ENCODE peak calls at places on chromosomes 3 and 15, in four cellular contexts. One of them, this sample, is unnamed.

GRCh38 chr15:79090487-79091203 is at the start of gene RASGRF1:
- DNase-seq in body of pancreas: no peak
- DNase-seq in AG08396: no peak
- DNase-seq in activated T-cell treated with anti-CD3 and anti-CD28 coated beads for 1 hour: no peak
- DNase-seq in this sample: no peak

GRCh38 chr3:133514418-133514817 is 59.1 kb upstream of the CDV3 start:
- DNase-seq in body of pancreas: no peak
- DNase-seq in AG08396: no peak
- DNase-seq in activated T-cell treated with anti-CD3 and anti-CD28 coated beads for 1 hour: no peak
- DNase-seq in this sample: no peak

GRCh38 chr3:176663376-176663775 is 533.9 kb downstream of the TBL1XR1 start:
- DNase-seq in body of pancreas: no peak
- DNase-seq in AG08396: no peak
- DNase-seq in activated T-cell treated with anti-CD3 and anti-CD28 coated beads for 1 hour: no peak
- DNase-seq in this sample: no peak

GRCh38 chr3:127690106-127690505 is 17.4 kb downstream of the ABTB1 start:
- DNase-seq in body of pancreas: no peak
- DNase-seq in AG08396: peak
- DNase-seq in activated T-cell treated with anti-CD3 and anti-CD28 coated beads for 1 hour: no peak
- DNase-seq in this sample: no peak

GRCh38 chr3:147361671-147362420 is 44.5 kb downstream of the ZIC4 start:
- DNase-seq in body of pancreas: peak
- DNase-seq in AG08396: peak
- DNase-seq in activated T-cell treated with anti-CD3 and anti-CD28 coated beads for 1 hour: no peak
- DNase-seq in this sample: peak

GRCh38 chr3:53384465-53385277 is 37.3 kb upstream of the DCP1A start:
- DNase-seq in body of pancreas: no peak
- DNase-seq in AG08396: no peak
- DNase-seq in activated T-cell treated with anti-CD3 and anti-CD28 coated beads for 1 hour: no peak
- DNase-seq in this sample: no peak

GRCh38 chr3:125003369-125003853 is 52.4 kb downstream of the HEG1 start:
- DNase-seq in body of pancreas: peak
- DNase-seq in AG08396: peak
- DNase-seq in activated T-cell treated with anti-CD3 and anti-CD28 coated beads for 1 hour: no peak
- DNase-seq in this sample: no peak

GRCh38 chr15:56736881-56737707 is 3.8 kb upstream of the ZNF280D start:
- DNase-seq in body of pancreas: no peak
- DNase-seq in AG08396: no peak
- DNase-seq in activated T-cell treated with anti-CD3 and anti-CD28 coated beads for 1 hour: no peak
- DNase-seq in this sample: no peak

GRCh38 chr3:8607285-8608040 is 37.1 kb downstream of the SSUH2 start:
- DNase-seq in body of pancreas: peak
- DNase-seq in AG08396: peak
- DNase-seq in activated T-cell treated with anti-CD3 and anti-CD28 coated beads for 1 hour: no peak
- DNase-seq in this sample: peak

GRCh38 chr3:113214917-113215595 is 3.7 kb downstream of the BOC start:
- DNase-seq in body of pancreas: no peak
- DNase-seq in AG08396: peak
- DNase-seq in activated T-cell treated with anti-CD3 and anti-CD28 coated beads for 1 hour: no peak
- DNase-seq in this sample: no peak

GRCh38 chr3:47377186-47377585 is 3.6 kb upstream of the PTPN23 start:
- DNase-seq in body of pancreas: no peak
- DNase-seq in AG08396: no peak
- DNase-seq in activated T-cell treated with anti-CD3 and anti-CD28 coated beads for 1 hour: no peak
- DNase-seq in this sample: no peak

GRCh38 chr3:192884831-192885356 is 32.8 kb downstream of the MB21D2 start:
- DNase-seq in body of pancreas: no peak
- DNase-seq in AG08396: no peak
- DNase-seq in activated T-cell treated with anti-CD3 and anti-CD28 coated beads for 1 hour: no peak
- DNase-seq in this sample: no peak

GRCh38 chr15:69400850-69401249 is 13.3 kb upstream of the KIF23 start:
- DNase-seq in body of pancreas: no peak
- DNase-seq in AG08396: no peak
- DNase-seq in activated T-cell treated with anti-CD3 and anti-CD28 coated beads for 1 hour: no peak
- DNase-seq in this sample: no peak

GRCh38 chr15:42581272-42581730 is 5.9 kb downstream of the STARD9 start:
- DNase-seq in body of pancreas: peak
- DNase-seq in AG08396: peak
- DNase-seq in activated T-cell treated with anti-CD3 and anti-CD28 coated beads for 1 hour: peak
- DNase-seq in this sample: no peak

GRCh38 chr3:194224937-194225422 is 89.0 kb downstream of the HES1 start:
- DNase-seq in body of pancreas: no peak
- DNase-seq in AG08396: no peak
- DNase-seq in activated T-cell treated with anti-CD3 and anti-CD28 coated beads for 1 hour: no peak
- DNase-seq in this sample: no peak

GRCh38 chr3:12629560-12629959 is 34.4 kb downstream of the RAF1 start:
- DNase-seq in body of pancreas: peak
- DNase-seq in AG08396: peak
- DNase-seq in activated T-cell treated with anti-CD3 and anti-CD28 coated beads for 1 hour: no peak
- DNase-seq in this sample: no peak

GRCh38 chr15:84992157-84992940 is 10.7 kb downstream of the PDE8A start:
- DNase-seq in body of pancreas: no peak
- DNase-seq in AG08396: peak
- DNase-seq in activated T-cell treated with anti-CD3 and anti-CD28 coated beads for 1 hour: no peak
- DNase-seq in this sample: peak

This sample was measured in H54.